ENCODE peak calls at places on chromosomes 16 and 17, in eight cellular contexts. R is uterus, Q is foreskin fibroblast, X is fibroblast of lung, Z is thoracic aorta, T is AG04450, L is cardiac fibroblast, M is A549. P is an unnamed sample.

GRCh38 chr17:8158267-8159031 is 4.3 kb downstream of the VAMP2 start:
- DNase-seq in R (peak), Q (peak), X (peak), Z (peak), T (peak), L (peak), M (peak), P (peak)

GRCh38 chr16:70661918-70662641 is 15.7 kb downstream of the IL34 start:
- DNase-seq in R (peak), Q (no peak), X (peak), Z (no peak), T (no peak), L (peak), M (no peak), P (peak)

GRCh38 chr16:2992383-2993081 is 12.3 kb upstream of the PKMYT1 start:
- DNase-seq in R (no peak), Q (no peak), X (no peak), Z (no peak), T (no peak), L (no peak), M (no peak), P (no peak)

GRCh38 chr17:40062347-40063033 is at the start of gene THRA:
- DNase-seq in R (peak), Q (peak), X (no peak), Z (no peak), T (no peak), L (peak), M (peak), P (peak)

GRCh38 chr17:48961516-48962233 is 6.7 kb downstream of the GIP start:
- DNase-seq in R (no peak), Q (peak), X (peak), Z (no peak), T (no peak), L (peak), M (peak), P (peak)

GRCh38 chr16:57514891-57515600 is 21.3 kb downstream of the CCDC102A start:
- DNase-seq in R (no peak), Q (no peak), X (no peak), Z (no peak), T (no peak), L (no peak), M (no peak), P (no peak)

GRCh38 chr16:77993111-77993571 is 29.2 kb upstream of the CLEC3A start:
- DNase-seq in R (peak), Q (peak), X (peak), Z (no peak), T (peak), L (no peak), M (no peak), P (peak)

GRCh38 chr17:50626037-50626574 is 8.6 kb upstream of the ABCC3 start:
- DNase-seq in R (peak), Q (peak), X (peak), Z (no peak), T (peak), L (peak), M (peak), P (peak)

GRCh38 chr16:180101-180920 is at the start of gene HBQ1:
- DNase-seq in R (no peak), Q (no peak), X (peak), Z (no peak), T (no peak), L (peak), M (peak), P (peak)

GRCh38 chr17:19647697-19648474 is 665 bp upstream of the ALDH3A2 start:
- DNase-seq in R (peak), Q (peak), X (peak), Z (peak), T (no peak), L (peak), M (peak), P (peak)

GRCh38 chr17:66649818-66650489 is 185.0 kb upstream of the CACNG5 start:
- DNase-seq in R (no peak), Q (no peak), X (no peak), Z (no peak), T (no peak), L (no peak), M (no peak), P (no peak)

GRCh38 chr17:71251936-71252335 is 868.9 kb upstream of the SOX9 start:
- DNase-seq in R (no peak), Q (no peak), X (peak), Z (no peak), T (no peak), L (no peak), M (no peak), P (peak)

GRCh38 chr16:74462361-74462760 is 41.1 kb upstream of the CLEC18B start:
- DNase-seq in R (no peak), Q (no peak), X (peak), Z (no peak), T (no peak), L (no peak), M (no peak), P (no peak)

GRCh38 chr16:25691519-25692091 is at the start of gene HS3ST4:
- DNase-seq in R (no peak), Q (no peak), X (no peak), Z (no peak), T (no peak), L (no peak), M (no peak), P (no peak)

GRCh38 chr16:21001262-21001661 is 100.7 kb downstream of the LYRM1 start:
- DNase-seq in R (no peak), Q (peak), X (peak), Z (no peak), T (no peak), L (peak), M (peak), P (no peak)

GRCh38 chr17:8384801-8385335 is 1.9 kb upstream of the RPL26 start:
- DNase-seq in R (no peak), Q (peak), X (peak), Z (no peak), T (peak), L (peak), M (peak), P (peak)

GRCh38 chr16:11249233-11250061 is 6.6 kb downstream of the SOCS1 start:
- DNase-seq in R (no peak), Q (no peak), X (no peak), Z (no peak), T (no peak), L (no peak), M (no peak), P (no peak)

GRCh38 chr17:56978441-56979090 is 635 bp downstream of the SCPEP1 start:
- DNase-seq in R (no peak), Q (no peak), X (no peak), Z (no peak), T (no peak), L (peak), M (no peak), P (peak)

GRCh38 chr17:4664230-4664629 is 22.8 kb upstream of the ALOX15 start:
- DNase-seq in R (no peak), Q (no peak), X (no peak), Z (no peak), T (no peak), L (no peak), M (no peak), P (no peak)

GRCh38 chr17:77391668-77392375 is 251.1 kb downstream of the SEC14L1 start:
- DNase-seq in R (peak), Q (peak), X (peak), Z (peak), T (peak), L (peak), M (peak), P (peak)

GRCh38 chr16:84574191-84574590 is 43.7 kb downstream of the COTL1 start:
- DNase-seq in R (no peak), Q (no peak), X (no peak), Z (no peak), T (no peak), L (no peak), M (no peak), P (no peak)

GRCh38 chr17:58352018-58352842 is at the start of gene SUPT4H1:
- DNase-seq in R (peak), Q (peak), X (peak), Z (no peak), T (peak), L (peak), M (peak), P (peak)

GRCh38 chr16:28211758-28212531 is at the start of gene XPO6:
- DNase-seq in R (peak), Q (peak), X (peak), Z (peak), T (peak), L (peak), M (peak), P (peak)

GRCh38 chr16:48366165-48367093 is 18.8 kb downstream of the SIAH1 start:
- DNase-seq in R (peak), Q (peak), X (peak), Z (no peak), T (peak), L (peak), M (peak), P (peak)

GRCh38 chr17:58321571-58322525 is 6.7 kb downstream of the TSPOAP1 start:
- DNase-seq in R (no peak), Q (no peak), X (no peak), Z (no peak), T (no peak), L (no peak), M (no peak), P (no peak)

GRCh38 chr16:29811896-29812665 is at the start of gene PRRT2:
- DNase-seq in R (peak), Q (no peak), X (peak), Z (peak), T (no peak), L (peak), M (no peak), P (peak)

GRCh38 chr17:65131946-65132345 is 5.2 kb upstream of the RGS9 start:
- DNase-seq in R (no peak), Q (peak), X (peak), Z (no peak), T (peak), L (peak), M (peak), P (peak)

GRCh38 chr17:58577696-58578095 is 63.3 kb upstream of the MTMR4 start:
- DNase-seq in R (peak), Q (peak), X (peak), Z (no peak), T (no peak), L (peak), M (peak), P (peak)

GRCh38 chr16:19885456-19886060 is 910 bp upstream of the GPRC5B start:
- DNase-seq in R (peak), Q (no peak), X (no peak), Z (no peak), T (no peak), L (peak), M (no peak), P (no peak)

GRCh38 chr17:5628262-5628661 is 44.0 kb upstream of the NLRP1 start:
- DNase-seq in R (no peak), Q (no peak), X (no peak), Z (no peak), T (no peak), L (no peak), M (no peak), P (no peak)

GRCh38 chr16:81945665-81946064 is 65.6 kb downstream of the SDR42E1 start:
- DNase-seq in R (no peak), Q (no peak), X (peak), Z (no peak), T (no peak), L (no peak), M (no peak), P (peak)

GRCh38 chr16:22632621-22633020 is 121.9 kb downstream of the NPIPB5 start:
- DNase-seq in R (no peak), Q (no peak), X (no peak), Z (no peak), T (no peak), L (no peak), M (no peak), P (no peak)

GRCh38 chr16:78372302-78372701 is 272.8 kb downstream of the WWOX start:
- DNase-seq in R (no peak), Q (no peak), X (no peak), Z (no peak), T (no peak), L (no peak), M (no peak), P (no peak)

GRCh38 chr16:4176794-4177438 is 60.7 kb upstream of the ADCY9 start:
- DNase-seq in R (no peak), Q (no peak), X (peak), Z (no peak), T (no peak), L (peak), M (peak), P (peak)

GRCh38 chr16:1309888-1310831 is 724 bp downstream of the UBE2I start:
- DNase-seq in R (peak), Q (peak), X (peak), Z (no peak), T (no peak), L (peak), M (no peak), P (peak)

GRCh38 chr16:8931864-8932263 is 31.8 kb downstream of the USP7 start:
- DNase-seq in R (peak), Q (peak), X (peak), Z (no peak), T (peak), L (peak), M (no peak), P (peak)

GRCh38 chr16:52068447-52069074 is 478.4 kb downstream of the TOX3 start:
- DNase-seq in R (no peak), Q (no peak), X (peak), Z (no peak), T (no peak), L (peak), M (no peak), P (peak)

GRCh38 chr17:50264263-50265113 is 9.8 kb upstream of the TMEM92 start:
- DNase-seq in R (peak), Q (peak), X (peak), Z (no peak), T (no peak), L (no peak), M (no peak), P (peak)

GRCh38 chr17:57916925-57917858 is 38.0 kb downstream of the CUEDC1 start:
- DNase-seq in R (no peak), Q (no peak), X (no peak), Z (no peak), T (no peak), L (no peak), M (no peak), P (no peak)

DNA sequence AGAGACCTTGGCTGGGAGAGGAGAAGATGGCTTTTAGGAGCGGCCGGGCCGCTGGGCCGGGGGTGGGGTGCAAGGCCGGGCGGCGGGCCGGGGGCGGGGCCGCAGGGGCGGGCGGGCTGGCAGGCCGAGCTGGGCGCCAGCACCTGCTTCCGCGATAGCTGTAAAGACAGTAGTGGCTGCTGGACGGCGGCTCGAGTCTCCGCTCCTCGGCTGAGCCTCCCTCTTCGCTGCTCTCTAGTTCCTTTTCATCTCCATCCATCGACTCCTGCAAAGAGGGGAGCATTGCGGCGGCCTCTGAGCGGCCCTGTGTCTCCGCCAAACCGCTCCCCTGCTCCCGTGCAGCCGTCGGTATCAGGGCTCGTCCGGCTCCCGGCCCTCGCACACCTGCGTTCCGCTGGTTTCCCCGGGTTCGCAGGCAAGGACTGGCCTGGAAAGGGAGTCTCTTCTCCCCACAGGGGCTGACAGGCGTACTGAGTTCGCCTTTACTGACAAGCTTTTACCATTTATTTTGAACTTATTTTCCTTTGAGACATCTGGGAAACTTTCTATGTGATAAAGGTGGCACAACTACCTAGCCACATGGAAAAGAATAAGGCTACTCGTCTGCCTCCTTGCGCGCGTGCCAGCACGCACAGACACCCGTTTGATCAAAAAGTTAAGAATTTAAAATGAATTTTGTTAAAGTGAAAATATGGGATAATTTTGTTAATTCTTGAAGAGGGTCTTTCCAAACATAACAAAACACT is at the start of gene C17orf75:
- DNase-seq in R (peak), Q (peak), X (peak), Z (no peak), T (no peak), L (peak), M (peak), P (peak)
- H3K4me3 ChIP-seq in R (peak), Q (peak), X (peak), Z (peak), T (peak), L (peak), M (peak), P (peak)

GRCh38 chr16:67593288-67593687 is 31.0 kb downstream of the CTCF start:
- DNase-seq in R (no peak), Q (no peak), X (peak), Z (no peak), T (no peak), L (no peak), M (no peak), P (peak)
- H3K4me3 ChIP-seq in R (no peak), Q (no peak), X (no peak), Z (no peak), T (no peak), L (no peak), M (no peak), P (no peak)

DNA sequence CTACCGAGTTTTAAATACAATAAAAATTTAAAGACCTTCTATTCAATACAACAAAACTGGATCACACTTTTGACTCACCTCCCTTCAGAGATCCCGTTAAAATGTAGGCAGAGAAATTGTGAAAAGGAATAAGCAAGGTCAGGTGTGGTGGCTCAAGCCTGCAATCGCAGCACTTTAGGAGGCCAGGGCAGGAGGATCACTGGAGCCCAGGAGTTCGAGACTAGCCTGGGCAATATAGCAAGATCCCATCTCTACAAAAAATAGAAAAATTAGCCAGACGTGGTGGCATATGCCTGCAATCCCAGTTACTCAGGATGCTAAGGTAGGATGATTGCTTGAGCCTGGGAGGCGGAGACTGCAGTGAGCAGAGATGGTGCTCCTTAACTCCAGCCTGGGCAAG is 16.7 kb downstream of the CHST5 start:
- DNase-seq in R (no peak), Q (no peak), X (no peak), Z (no peak), T (no peak), L (no peak), M (no peak), P (no peak)
- H3K4me3 ChIP-seq in R (no peak), Q (no peak), X (no peak), Z (no peak), T (no peak), L (no peak), M (no peak), P (no peak)

GRCh38 chr17:55842405-55843158 is 91.7 kb downstream of the PCTP start:
- DNase-seq in R (no peak), Q (no peak), X (no peak), Z (no peak), T (no peak), L (no peak), M (no peak), P (no peak)

GRCh38 chr17:55846745-55847144 is 95.9 kb downstream of the PCTP start:
- DNase-seq in R (no peak), Q (no peak), X (no peak), Z (no peak), T (no peak), L (no peak), M (no peak), P (no peak)

GRCh38 chr17:55843785-55844184 is 92.9 kb downstream of the PCTP start:
- DNase-seq in R (no peak), Q (no peak), X (no peak), Z (no peak), T (no peak), L (no peak), M (no peak), P (no peak)

GRCh38 chr17:55845385-55845784 is 94.5 kb downstream of the PCTP start:
- DNase-seq in R (peak), Q (peak), X (peak), Z (peak), T (no peak), L (peak), M (peak), P (peak)
- H3K4me3 ChIP-seq in R (no peak), Q (peak), X (no peak), Z (peak), T (peak), L (peak), M (no peak), P (peak)

GRCh38 chr16:89970011-89970410 is 21.5 kb downstream of the DEF8 start:
- DNase-seq in R (no peak), Q (no peak), X (no peak), Z (no peak), T (no peak), L (no peak), M (no peak), P (no peak)
- H3K4me3 ChIP-seq in R (no peak), Q (no peak), X (no peak), Z (no peak), T (no peak), L (no peak), M (no peak), P (no peak)

DNA sequence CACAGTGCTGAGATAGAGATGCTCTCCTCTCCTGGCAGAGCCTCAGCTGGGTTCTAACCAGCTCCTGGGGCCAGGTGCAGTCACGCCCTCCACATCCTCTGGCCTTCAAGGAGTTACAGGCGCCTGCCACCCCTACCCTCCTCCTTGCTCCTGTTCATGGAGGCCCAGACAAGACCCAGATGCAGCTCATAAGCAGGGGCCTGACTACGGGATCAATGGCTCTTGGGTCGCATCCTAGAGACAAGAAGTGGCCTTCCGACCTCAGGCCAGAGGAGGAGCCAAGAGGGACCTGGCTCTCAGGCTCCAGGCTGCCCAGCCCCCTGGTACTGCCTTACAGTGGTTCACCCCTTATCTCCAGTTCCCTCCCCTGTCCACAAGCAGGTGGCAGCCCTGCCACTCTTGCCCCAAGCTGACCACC is 23.0 kb downstream of the ARHGAP27 start:
- DNase-seq in R (no peak), Q (no peak), X (no peak), Z (no peak), T (no peak), L (no peak), M (no peak), P (no peak)
- H3K4me3 ChIP-seq in R (no peak), Q (no peak), X (no peak), Z (peak), T (no peak), L (no peak), M (no peak), P (no peak)

GRCh38 chr16:87459027-87459426 is 33.8 kb downstream of the ZCCHC14 start:
- DNase-seq in R (no peak), Q (no peak), X (no peak), Z (no peak), T (no peak), L (no peak), M (no peak), P (no peak)

GRCh38 chr16:87458424-87458915 is 34.4 kb downstream of the ZCCHC14 start:
- DNase-seq in R (no peak), Q (no peak), X (peak), Z (no peak), T (no peak), L (no peak), M (no peak), P (no peak)

GRCh38 chr16:87457724-87458423 is 35.0 kb downstream of the ZCCHC14 start:
- DNase-seq in R (no peak), Q (peak), X (peak), Z (no peak), T (peak), L (peak), M (no peak), P (peak)

GRCh38 chr16:87459833-87460232 is 33.0 kb downstream of the ZCCHC14 start:
- DNase-seq in R (no peak), Q (no peak), X (no peak), Z (no peak), T (no peak), L (no peak), M (no peak), P (no peak)

GRCh38 chr16:87457051-87457611 is 35.7 kb downstream of the ZCCHC14 start:
- DNase-seq in R (no peak), Q (no peak), X (peak), Z (no peak), T (no peak), L (peak), M (no peak), P (no peak)
- H3K4me3 ChIP-seq in R (no peak), Q (no peak), X (no peak), Z (no peak), T (no peak), L (no peak), M (no peak), P (no peak)

P was measured in astrocyte of the spinal cord.